ENCODE peak calls at places on chromosomes 4 and X, in six cellular contexts. One of them, this sample, is unnamed.

GRCh38 chr4:10413177-10413576 is 44.0 kb downstream of the ZNF518B start:
- DNase-seq in GM12878: no peak
- DNase-seq in HepG2: no peak
- DNase-seq in H1: no peak
- DNase-seq in GM12892: no peak
- DNase-seq in K562: peak
- DNase-seq in this sample: no peak

GRCh38 chr4:99405433-99406115 is 29.6 kb downstream of the ADH7 start:
- DNase-seq in K562: peak
- DNase-seq in GM12878: peak
- DNase-seq in H1: peak
- DNase-seq in HepG2: peak
- DNase-seq in GM12892: no peak
- DNase-seq in this sample: no peak

GRCh38 chr4:21469438-21470032 is 479.0 kb downstream of the KCNIP4 start:
- DNase-seq in K562: no peak
- DNase-seq in GM12892: no peak
- DNase-seq in H1: no peak
- DNase-seq in GM12878: no peak
- DNase-seq in HepG2: peak
- DNase-seq in this sample: no peak

GRCh38 chr4:3253808-3254207 is 4.8 kb downstream of the MSANTD1 start:
- DNase-seq in HepG2: no peak
- DNase-seq in K562: no peak
- DNase-seq in GM12892: no peak
- DNase-seq in H1: no peak
- DNase-seq in GM12878: no peak
- DNase-seq in this sample: no peak

GRCh38 chr4:23881674-23882337 is 8.0 kb downstream of the PPARGC1A start:
- DNase-seq in H1: no peak
- DNase-seq in K562: no peak
- DNase-seq in GM12878: no peak
- DNase-seq in HepG2: peak
- DNase-seq in GM12892: no peak
- DNase-seq in this sample: no peak

GRCh38 chr4:85909851-85910250 is 434.9 kb downstream of the ARHGAP24 start:
- DNase-seq in GM12878: no peak
- DNase-seq in H1: no peak
- DNase-seq in K562: no peak
- DNase-seq in HepG2: no peak
- DNase-seq in GM12892: no peak
- DNase-seq in this sample: no peak

GRCh38 chrX:38636949-38637819 is 75.8 kb downstream of the TSPAN7 start:
- DNase-seq in H1: no peak
- DNase-seq in K562: no peak
- DNase-seq in HepG2: peak
- DNase-seq in GM12878: no peak
- DNase-seq in GM12892: no peak
- DNase-seq in this sample: no peak

GRCh38 chrX:108270280-108270679 is 167.9 kb downstream of the COL4A6 start:
- DNase-seq in GM12878: no peak
- DNase-seq in K562: no peak
- DNase-seq in GM12892: no peak
- DNase-seq in HepG2: no peak
- DNase-seq in H1: no peak
- DNase-seq in this sample: no peak

GRCh38 chr4:13546374-13546854 is 2.1 kb upstream of the NKX3-2 start:
- DNase-seq in H1: no peak
- DNase-seq in K562: no peak
- DNase-seq in GM12878: no peak
- DNase-seq in GM12892: no peak
- DNase-seq in HepG2: no peak
- DNase-seq in this sample: no peak

GRCh38 chrX:55638933-55639332 is 15.7 kb downstream of the FOXR2 start:
- DNase-seq in K562: no peak
- DNase-seq in H1: no peak
- DNase-seq in HepG2: no peak
- DNase-seq in GM12878: no peak
- DNase-seq in GM12892: no peak
- DNase-seq in this sample: no peak

GRCh38 chrX:18441780-18442367 is 16.5 kb downstream of the CDKL5 start:
- DNase-seq in GM12878: no peak
- DNase-seq in H1: no peak
- DNase-seq in K562: no peak
- DNase-seq in HepG2: no peak
- DNase-seq in GM12892: no peak
- DNase-seq in this sample: no peak

GRCh38 chrX:149365061-149365460 is 140.0 kb downstream of the IDS start:
- DNase-seq in HepG2: peak
- DNase-seq in GM12878: no peak
- DNase-seq in H1: no peak
- DNase-seq in K562: no peak
- DNase-seq in GM12892: no peak
- DNase-seq in this sample: no peak

GRCh38 chrX:716136-716535 is 85.5 kb downstream of the SHOX start:
- DNase-seq in K562: no peak
- DNase-seq in HepG2: no peak
- DNase-seq in GM12892: no peak
- DNase-seq in H1: no peak
- DNase-seq in GM12878: no peak
- DNase-seq in this sample: no peak

GRCh38 chrX:118847676-118848075 is 24.1 kb downstream of the ZCCHC12 start:
- DNase-seq in HepG2: peak
- DNase-seq in K562: peak
- DNase-seq in GM12892: no peak
- DNase-seq in GM12878: no peak
- DNase-seq in H1: no peak
- DNase-seq in this sample: no peak

GRCh38 chrX:71913156-71913950 is 2.7 kb downstream of the NHSL2 start:
- DNase-seq in GM12892: no peak
- DNase-seq in HepG2: no peak
- DNase-seq in H1: no peak
- DNase-seq in K562: no peak
- DNase-seq in GM12878: no peak
- DNase-seq in this sample: no peak

GRCh38 chrX:24026403-24026801 is 584 bp downstream of the KLHL15 start:
- DNase-seq in HepG2: no peak
- DNase-seq in H1: no peak
- DNase-seq in GM12878: no peak
- DNase-seq in GM12892: no peak
- DNase-seq in K562: no peak
- DNase-seq in this sample: no peak

GRCh38 chr4:88320780-88321373 is 36.5 kb upstream of the PPM1K start:
- DNase-seq in K562: no peak
- DNase-seq in GM12892: peak
- DNase-seq in HepG2: no peak
- DNase-seq in H1: no peak
- DNase-seq in GM12878: peak
- DNase-seq in this sample: peak

GRCh38 chrX:32749075-32749474 is 462.3 kb downstream of the DMD start:
- DNase-seq in GM12878: no peak
- DNase-seq in GM12892: no peak
- DNase-seq in K562: no peak
- DNase-seq in HepG2: no peak
- DNase-seq in H1: no peak
- DNase-seq in this sample: no peak

GRCh38 chr4:153488006-153488718 is 22.0 kb downstream of the TMEM131L start:
- DNase-seq in H1: no peak
- DNase-seq in HepG2: no peak
- DNase-seq in GM12878: peak
- DNase-seq in GM12892: no peak
- DNase-seq in K562: no peak
- DNase-seq in this sample: no peak

GRCh38 chrX:135977611-135978010 is 3.8 kb upstream of the MMGT1 start:
- DNase-seq in H1: no peak
- DNase-seq in HepG2: no peak
- DNase-seq in GM12892: no peak
- DNase-seq in K562: no peak
- DNase-seq in GM12878: no peak
- DNase-seq in this sample: no peak

GRCh38 chr4:54016504-54016903 is 47.9 kb downstream of the CHIC2 start:
- DNase-seq in GM12892: no peak
- DNase-seq in K562: no peak
- DNase-seq in GM12878: no peak
- DNase-seq in H1: no peak
- DNase-seq in HepG2: no peak
- DNase-seq in this sample: no peak

GRCh38 chrX:110853610-110854009 is 58.0 kb upstream of the CHRDL1 start:
- DNase-seq in H1: no peak
- DNase-seq in K562: no peak
- DNase-seq in GM12892: no peak
- DNase-seq in GM12878: no peak
- DNase-seq in HepG2: no peak
- DNase-seq in this sample: no peak

GRCh38 chr4:7189475-7190277 is 2.7 kb upstream of the SORCS2 start:
- DNase-seq in H1: no peak
- DNase-seq in GM12878: no peak
- DNase-seq in GM12892: no peak
- DNase-seq in K562: no peak
- DNase-seq in HepG2: peak
- DNase-seq in this sample: no peak

GRCh38 chr4:102318526-102318925 is 26.8 kb downstream of the SLC39A8 start:
- DNase-seq in K562: no peak
- DNase-seq in H1: no peak
- DNase-seq in GM12892: no peak
- DNase-seq in GM12878: no peak
- DNase-seq in HepG2: no peak
- DNase-seq in this sample: no peak

GRCh38 chr4:38860788-38861424 is 4.3 kb upstream of the TLR6 start:
- DNase-seq in K562: peak
- DNase-seq in GM12878: peak
- DNase-seq in H1: no peak
- DNase-seq in HepG2: peak
- DNase-seq in GM12892: peak
- DNase-seq in this sample: peak

GRCh38 chrX:9907645-9908387 is 59.3 kb upstream of the CLDN34 start:
- DNase-seq in HepG2: no peak
- DNase-seq in H1: no peak
- DNase-seq in GM12878: no peak
- DNase-seq in K562: no peak
- DNase-seq in GM12892: no peak
- DNase-seq in this sample: no peak

GRCh38 chr4:5517372-5517771 is 191.0 kb downstream of the EVC2 start:
- DNase-seq in H1: no peak
- DNase-seq in K562: no peak
- DNase-seq in GM12878: no peak
- DNase-seq in GM12892: no peak
- DNase-seq in HepG2: no peak
- DNase-seq in this sample: no peak

GRCh38 chrX:118350221-118350620 is 4.3 kb downstream of the WDR44 start:
- DNase-seq in GM12892: no peak
- DNase-seq in K562: no peak
- DNase-seq in GM12878: no peak
- DNase-seq in H1: no peak
- DNase-seq in HepG2: no peak
- DNase-seq in this sample: no peak

GRCh38 chr4:186666750-186667149 is 56.9 kb downstream of the FAT1 start:
- DNase-seq in HepG2: no peak
- DNase-seq in GM12878: no peak
- DNase-seq in K562: no peak
- DNase-seq in H1: no peak
- DNase-seq in GM12892: no peak
- DNase-seq in this sample: no peak

GRCh38 chr4:186669159-186669720 is 54.4 kb downstream of the FAT1 start:
- DNase-seq in GM12878: no peak
- DNase-seq in HepG2: peak
- DNase-seq in H1: no peak
- DNase-seq in GM12892: no peak
- DNase-seq in K562: no peak
- DNase-seq in this sample: no peak

GRCh38 chr4:186666252-186666651 is 57.4 kb downstream of the FAT1 start:
- DNase-seq in K562: no peak
- DNase-seq in GM12892: no peak
- DNase-seq in HepG2: no peak
- DNase-seq in H1: no peak
- DNase-seq in GM12878: no peak
- DNase-seq in this sample: no peak

GRCh38 chr4:186669735-186670134 is 53.9 kb downstream of the FAT1 start:
- DNase-seq in GM12878: no peak
- DNase-seq in GM12892: no peak
- DNase-seq in H1: no peak
- DNase-seq in K562: no peak
- DNase-seq in HepG2: no peak
- DNase-seq in this sample: no peak
- TF ChIP-seq POLR2AphosphoS5 in GM12878: no peak
- TF ChIP-seq POLR2AphosphoS5 in GM12892: no peak
- TF ChIP-seq POLR2AphosphoS5 in H1: no peak
- TF ChIP-seq POLR2AphosphoS5 in K562: no peak
- TF ChIP-seq POLR2AphosphoS5 in HepG2: no peak
- TF ChIP-seq POLR2AphosphoS5 in this sample: no peak

DNA sequence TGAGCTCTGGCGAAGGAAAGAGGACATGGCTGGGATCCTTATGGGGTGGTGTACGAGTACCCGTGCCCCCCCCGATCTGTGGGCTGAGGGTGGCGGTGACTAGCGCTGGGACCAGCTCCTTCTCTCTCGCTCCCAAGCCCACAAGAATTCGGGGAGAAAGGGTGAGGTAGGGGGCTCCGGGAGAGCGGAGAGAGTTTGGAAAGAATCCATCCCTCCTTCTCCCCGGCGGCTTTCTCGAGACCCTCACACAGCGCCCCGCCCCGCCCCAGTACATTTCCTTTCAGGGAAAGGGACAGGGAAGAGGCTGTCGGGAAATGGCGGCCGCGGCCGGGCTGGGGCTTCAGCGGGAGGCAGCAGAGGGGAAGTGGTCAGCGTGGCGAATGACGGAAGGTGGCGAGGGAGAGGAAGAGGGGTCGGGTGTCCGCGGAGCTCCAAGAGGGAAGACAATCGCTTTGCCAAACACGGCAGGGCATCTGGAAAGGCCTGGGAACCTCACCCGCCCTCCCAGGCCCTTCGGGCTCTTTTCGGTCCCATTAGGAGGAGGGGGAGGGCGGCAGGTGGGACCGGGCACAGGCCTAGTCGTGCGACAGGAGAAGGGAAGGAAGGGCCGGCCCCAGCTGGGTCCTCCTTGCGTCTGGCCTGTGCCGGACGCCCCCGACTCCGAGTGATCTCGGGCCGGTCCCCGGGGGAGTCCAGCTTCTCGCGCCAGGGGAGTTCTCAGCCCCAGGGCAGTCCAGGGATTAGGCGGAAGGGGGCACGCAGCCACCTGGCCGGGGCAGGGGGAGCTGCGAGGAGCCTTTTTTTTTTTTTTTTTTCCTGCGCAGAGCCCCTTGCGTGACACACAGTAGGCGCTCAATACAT is 10.2 kb downstream of the HNRNPH2 start:
- DNase-seq in GM12892: peak
- DNase-seq in GM12878: no peak
- DNase-seq in K562: no peak
- DNase-seq in H1: no peak
- DNase-seq in HepG2: no peak
- DNase-seq in this sample: peak
- TF ChIP-seq POLR2A in GM12892: peak
- TF ChIP-seq POLR2A in GM12878: peak
- TF ChIP-seq POLR2A in K562: no peak
- TF ChIP-seq POLR2A in H1: peak
- TF ChIP-seq POLR2A in HepG2: no peak
- TF ChIP-seq POLR2A in this sample: no peak

GRCh38 chr4:22514431-22514830 is 1.4 kb downstream of the ADGRA3 start:
- DNase-seq in H1: no peak
- DNase-seq in GM12878: no peak
- DNase-seq in K562: no peak
- DNase-seq in HepG2: no peak
- DNase-seq in GM12892: no peak
- DNase-seq in this sample: no peak
- TF ChIP-seq TAF1 in H1: no peak
- TF ChIP-seq TAF1 in GM12878: no peak
- TF ChIP-seq TAF1 in K562: no peak
- TF ChIP-seq TAF1 in HepG2: no peak
- TF ChIP-seq TAF1 in GM12892: no peak
- TF ChIP-seq TAF1 in this sample: no peak

GRCh38 chrX:132217203-132218073 is 1.8 kb downstream of the RAP2C start:
- DNase-seq in GM12878: peak
- DNase-seq in H1: peak
- DNase-seq in HepG2: peak
- DNase-seq in K562: peak
- DNase-seq in GM12892: peak
- DNase-seq in this sample: peak
- TF ChIP-seq POLR2AphosphoS5 in GM12878: peak
- TF ChIP-seq POLR2AphosphoS5 in H1: no peak
- TF ChIP-seq POLR2AphosphoS5 in HepG2: peak
- TF ChIP-seq POLR2AphosphoS5 in K562: peak
- TF ChIP-seq POLR2AphosphoS5 in GM12892: no peak
- TF ChIP-seq POLR2AphosphoS5 in this sample: peak